ENCODE peak calls at places on chromosome 19, in eight cellular contexts. I is cardiac fibroblast, U is HFF-Myc, E is transverse colon, L is brain microvascular endothelial cell, D is right lobe of liver, S is ascending aorta, K is AG10803. F is an unnamed sample.
A peak's percentile ranks its signal among the peaks of the same experiment; 100 is the strongest.

GRCh38 chr19:33310606-33311325 is 8.4 kb upstream of the CEBPA start:
- DNase-seq in I (no peak), U (no peak), E (peak; percentile 48), L (no peak), D (no peak), S (no peak), K (no peak), F (no peak)

GRCh38 chr19:36973844-36974195 is 57.7 kb downstream of the ZNF568 start:
- DNase-seq in I (no peak), U (no peak), E (no peak), L (no peak), D (no peak), S (no peak), K (no peak), F (no peak)

GRCh38 chr19:38713227-38713649 is 31.0 kb downstream of the CAPN12 start:
- DNase-seq in I (peak; percentile 66), U (no peak), E (peak; percentile 41), L (no peak), D (peak; percentile 93), S (no peak), K (no peak), F (no peak)

GRCh38 chr19:17080441-17080803 is 4.8 kb downstream of the MYO9B start:
- DNase-seq in I (no peak), U (no peak), E (no peak), L (no peak), D (no peak), S (no peak), K (no peak), F (no peak)

GRCh38 chr19:39566064-39566463 is 26.1 kb upstream of the EID2 start:
- DNase-seq in I (no peak), U (no peak), E (no peak), L (no peak), D (no peak), S (no peak), K (no peak), F (no peak)

GRCh38 chr19:2333027-2333806 is 4.7 kb downstream of the SPPL2B start:
- DNase-seq in I (no peak), U (no peak), E (peak; percentile 64), L (no peak), D (no peak), S (no peak), K (no peak), F (no peak)

GRCh38 chr19:29499921-29500590 is 25.7 kb upstream of the VSTM2B start:
- DNase-seq in I (no peak), U (no peak), E (no peak), L (no peak), D (peak; percentile 47), S (no peak), K (no peak), F (no peak)

GRCh38 chr19:29878973-29879654 is 62.9 kb upstream of the URI1 start:
- DNase-seq in I (peak; percentile 23), U (no peak), E (no peak), L (peak; percentile 32), D (no peak), S (peak; percentile 74), K (peak; percentile 45), F (no peak)

GRCh38 chr19:30163663-30164062 is 208.5 kb upstream of the ZNF536 start:
- DNase-seq in I (no peak), U (no peak), E (no peak), L (no peak), D (no peak), S (peak; percentile 41), K (no peak), F (no peak)

GRCh38 chr19:1122972-1123363 is 19.2 kb downstream of the GPX4 start:
- DNase-seq in I (peak; percentile 90), U (no peak), E (peak; percentile 85), L (peak; percentile 60), D (no peak), S (no peak), K (peak; percentile 75), F (no peak)

GRCh38 chr19:7331446-7331845 is 17.3 kb upstream of the ARHGEF18 start:
- DNase-seq in I (no peak), U (no peak), E (no peak), L (no peak), D (no peak), S (no peak), K (no peak), F (no peak)

GRCh38 chr19:43610493-43610892 is 1.4 kb upstream of the SRRM5 start:
- DNase-seq in I (no peak), U (no peak), E (no peak), L (peak; percentile 57), D (no peak), S (no peak), K (no peak), F (peak; percentile 38)

GRCh38 chr19:4149518-4150288 is 3.7 kb upstream of the CREB3L3 start:
- DNase-seq in I (peak; percentile 32), U (no peak), E (peak; percentile 74), L (no peak), D (peak; percentile 90), S (no peak), K (no peak), F (no peak)

GRCh38 chr19:48489608-48490216 is 20.5 kb downstream of the CYTH2 start:
- DNase-seq in I (peak; percentile 63), U (no peak), E (peak; percentile 91), L (peak; percentile 35), D (peak; percentile 83), S (peak; percentile 83), K (peak; percentile 34), F (no peak)

GRCh38 chr19:32671883-32672282 is 3.1 kb downstream of the ANKRD27 start:
- DNase-seq in I (peak; percentile 26), U (no peak), E (no peak), L (no peak), D (no peak), S (no peak), K (no peak), F (no peak)

GRCh38 chr19:7480222-7480974 is 8.4 kb downstream of the PEX11G start:
- DNase-seq in I (no peak), U (no peak), E (no peak), L (no peak), D (peak; percentile 65), S (no peak), K (no peak), F (no peak)

GRCh38 chr19:3096902-3097326 is 2.8 kb downstream of the GNA11 start:
- DNase-seq in I (no peak), U (no peak), E (peak; percentile 26), L (no peak), D (no peak), S (no peak), K (no peak), F (no peak)

GRCh38 chr19:18477974-18478373 is 40.0 kb upstream of the ISYNA1 start:
- DNase-seq in I (no peak), U (no peak), E (no peak), L (no peak), D (no peak), S (no peak), K (no peak), F (no peak)

GRCh38 chr19:664913-665443 is 2.0 kb upstream of the RNF126 start:
- DNase-seq in I (peak; percentile 83), U (no peak), E (peak; percentile 84), L (peak; percentile 65), D (peak; percentile 80), S (peak; percentile 87), K (peak; percentile 62), F (peak; percentile 55)

GRCh38 chr19:15815306-15815705 is at the start of gene OR10H1:
- DNase-seq in I (no peak), U (no peak), E (no peak), L (no peak), D (no peak), S (no peak), K (no peak), F (no peak)

GRCh38 chr19:16369664-16370576 is 45.3 kb downstream of the KLF2 start:
- DNase-seq in I (no peak), U (no peak), E (no peak), L (no peak), D (peak; percentile 55), S (no peak), K (no peak), F (no peak)

GRCh38 chr19:39507715-39508364 is 7.1 kb upstream of the SELENOV start:
- DNase-seq in I (no peak), U (no peak), E (no peak), L (no peak), D (no peak), S (no peak), K (no peak), F (no peak)

GRCh38 chr19:51131780-51132680 is 7.3 kb downstream of the SIGLEC9 start:
- DNase-seq in I (peak; percentile 96), U (peak; percentile 21), E (peak; percentile 31), L (peak; percentile 79), D (peak; percentile 68), S (peak; percentile 62), K (peak; percentile 65), F (peak; percentile 1)
- TF ChIP-seq CTCF in I (peak; percentile 26), U (no peak), E (no peak), L (peak; percentile 9), D (no peak), S (no peak), K (peak; percentile 27), F (no peak)

DNA sequence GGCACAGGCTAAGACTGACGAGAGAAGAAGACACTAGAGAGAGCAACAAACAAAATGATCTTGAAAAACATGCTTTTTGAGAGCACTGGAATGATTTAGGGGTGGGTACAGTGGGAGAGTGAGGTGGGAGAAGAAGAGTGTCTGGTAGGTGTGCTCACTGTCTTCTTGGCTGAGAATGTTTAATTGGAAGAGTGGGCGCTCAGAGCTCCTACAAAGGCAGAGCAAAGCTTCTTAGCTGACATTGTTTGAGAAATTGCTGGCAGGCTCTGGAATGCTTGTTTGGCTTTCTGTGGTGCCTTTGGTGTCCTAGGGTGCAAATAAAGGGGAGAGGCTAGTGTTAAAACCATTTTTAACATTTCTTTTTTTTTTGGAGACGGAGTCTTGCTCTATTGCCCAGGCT is 1.5 kb upstream of the LIPE start:
- DNase-seq in I (no peak), U (no peak), E (no peak), L (no peak), D (no peak), S (no peak), K (no peak), F (no peak)
- H3K4me3 ChIP-seq in I (no peak overlapping the region), U (no peak overlapping the region), E (no peak overlapping the region), L (no peak overlapping the region), D (no peak overlapping the region), S (no peak overlapping the region), K (no peak overlapping the region), F (no peak overlapping the region)

GRCh38 chr19:54029930-54030490 is 33.7 kb downstream of the VSTM1 start:
- DNase-seq in I (peak; percentile 79), U (peak; percentile 61), E (peak; percentile 53), L (peak; percentile 64), D (no peak), S (peak; percentile 70), K (peak; percentile 55), F (peak; percentile 34)
- TF ChIP-seq CTCF in I (peak; percentile 72), U (peak; percentile 72), E (peak; percentile 51), L (peak; percentile 83), D (peak; percentile 50), S (peak; percentile 19), K (peak; percentile 81), F (peak; percentile 70)

DNA sequence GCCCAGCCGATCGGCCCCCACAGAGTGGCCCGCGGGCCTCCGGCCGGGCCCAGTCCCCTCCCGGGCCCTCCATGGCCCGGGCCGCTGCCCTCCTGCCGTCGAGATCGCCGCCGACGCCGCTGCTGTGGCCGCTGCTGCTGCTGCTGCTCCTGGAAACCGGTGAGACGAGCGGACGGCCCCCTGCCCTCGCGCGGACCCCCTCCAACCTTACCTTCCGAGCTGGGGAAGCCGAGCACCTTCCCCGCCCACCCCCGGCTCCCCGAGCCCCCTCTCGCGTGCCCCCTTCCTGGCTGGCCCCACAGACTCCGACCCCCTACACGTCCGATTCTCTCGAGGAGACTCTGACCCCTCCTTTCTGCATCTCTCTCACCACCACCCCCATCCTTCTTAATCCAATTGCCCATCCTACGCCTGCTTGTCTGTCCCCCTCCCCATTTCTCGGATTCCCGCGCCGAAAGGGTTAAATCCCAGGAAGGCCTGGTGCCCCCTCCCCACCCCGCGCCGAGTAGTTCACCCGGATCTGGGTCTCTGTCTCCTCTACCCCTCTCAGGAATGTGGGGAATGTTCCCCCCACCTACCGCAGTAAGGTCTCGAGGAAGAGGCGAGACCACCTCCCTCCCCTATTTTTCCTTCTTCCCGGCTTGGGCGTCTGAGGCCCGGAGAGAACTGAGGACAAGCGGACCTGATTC is 502 bp downstream of the NECTIN2 start:
- DNase-seq in I (peak; percentile 48), U (no peak), E (peak; percentile 48), L (peak; percentile 16), D (peak; percentile 67), S (no peak), K (peak; percentile 39), F (no peak)
- H3K4me3 ChIP-seq in I (peak overlapping the region; percentile 85), U (peak overlapping the region; percentile 95), E (peak overlapping the region; percentile 95), L (peak overlapping the region; percentile 93), D (peak overlapping the region; percentile 95), S (peak overlapping the region; percentile 99), K (peak overlapping the region; percentile 94), F (peak overlapping the region; percentile 97)